ENCODE peak calls at places on chromosomes 11 and 22, in eight cellular contexts. X, V, D, P, O, N, Y and A are unnamed samples.

GRCh38 chr11:45924036-45924915 is 1.8 kb downstream of the LARGE2 start:
- DNase-seq in X (no peak), V (peak), D (peak), P (no peak), O (peak), N (no peak), Y (peak), A (no peak)

GRCh38 chr22:17945851-17946690 is 78.3 kb downstream of the MICAL3 start:
- DNase-seq in X (no peak), V (no peak), D (no peak), P (no peak), O (no peak), N (no peak), Y (no peak), A (no peak)

GRCh38 chr11:64263021-64263946 is 12.0 kb downstream of the PLCB3 start:
- DNase-seq in X (no peak), V (peak), D (no peak), P (no peak), O (peak), N (no peak), Y (no peak), A (peak)

GRCh38 chr11:95363189-95363588 is 132.2 kb upstream of the SESN3 start:
- DNase-seq in X (no peak), V (no peak), D (no peak), P (no peak), O (no peak), N (peak), Y (no peak), A (no peak)

GRCh38 chr11:40445391-40445790 is 1014.1 kb downstream of the LRRC4C start:
- DNase-seq in X (no peak), V (no peak), D (no peak), P (no peak), O (no peak), N (no peak), Y (no peak), A (no peak)

GRCh38 chr22:46389081-46389480 is 53.6 kb downstream of the TRMU start:
- DNase-seq in X (no peak), V (peak), D (no peak), P (no peak), O (no peak), N (no peak), Y (peak), A (peak)

GRCh38 chr11:6995703-6996102 is 24.4 kb downstream of the ZNF214 start:
- DNase-seq in X (no peak), V (no peak), D (no peak), P (no peak), O (no peak), N (no peak), Y (no peak), A (no peak)

GRCh38 chr11:116294630-116295029 is 478.2 kb downstream of the BUD13 start:
- DNase-seq in X (no peak), V (no peak), D (no peak), P (no peak), O (peak), N (no peak), Y (no peak), A (no peak)

GRCh38 chr11:12009617-12010321 is 1.3 kb upstream of the DKK3 start:
- DNase-seq in X (no peak), V (no peak), D (no peak), P (no peak), O (no peak), N (no peak), Y (no peak), A (no peak)

GRCh38 chr22:19810381-19811141 is 44.1 kb downstream of the GNB1L start:
- DNase-seq in X (no peak), V (peak), D (peak), P (peak), O (peak), N (no peak), Y (no peak), A (no peak)

GRCh38 chr11:14015711-14016110 is 53.2 kb downstream of the SPON1 start:
- DNase-seq in X (peak), V (no peak), D (no peak), P (peak), O (peak), N (no peak), Y (no peak), A (no peak)

GRCh38 chr11:469684-470667 is 19.9 kb downstream of the PTDSS2 start:
- DNase-seq in X (peak), V (peak), D (peak), P (peak), O (peak), N (no peak), Y (peak), A (peak)

GRCh38 chr11:80798189-80798588 is 1357.4 kb upstream of the TENM4 start:
- DNase-seq in X (no peak), V (peak), D (no peak), P (no peak), O (no peak), N (no peak), Y (no peak), A (no peak)

GRCh38 chr11:106381895-106382294 is 304.4 kb downstream of the AASDHPPT start:
- DNase-seq in X (peak), V (no peak), D (no peak), P (peak), O (no peak), N (no peak), Y (no peak), A (no peak)

GRCh38 chr11:17813391-17814059 is 78.9 kb downstream of the KCNC1 start:
- DNase-seq in X (peak), V (no peak), D (no peak), P (no peak), O (peak), N (no peak), Y (no peak), A (no peak)

GRCh38 chr11:71198141-71198822 is 54.1 kb downstream of the SHANK2 start:
- DNase-seq in X (no peak), V (peak), D (no peak), P (no peak), O (no peak), N (no peak), Y (peak), A (peak)

GRCh38 chr11:108895579-108896480 is 231.0 kb downstream of the DDX10 start:
- DNase-seq in X (peak), V (no peak), D (no peak), P (peak), O (no peak), N (peak), Y (no peak), A (no peak)

GRCh38 chr22:44543781-44544181 is 45.7 kb upstream of the RTL6 start:
- DNase-seq in X (no peak), V (no peak), D (no peak), P (no peak), O (peak), N (no peak), Y (no peak), A (no peak)

GRCh38 chr11:123973816-123974215 is 3.8 kb downstream of the OR10S1 start:
- DNase-seq in X (peak), V (no peak), D (no peak), P (peak), O (peak), N (no peak), Y (no peak), A (no peak)

GRCh38 chr22:41603873-41604332 is 14.3 kb upstream of the PMM1 start:
- DNase-seq in X (no peak), V (peak), D (no peak), P (no peak), O (no peak), N (peak), Y (no peak), A (no peak)

GRCh38 chr11:1842149-1843097 is 3.6 kb downstream of the TNNI2 start:
- DNase-seq in X (no peak), V (peak), D (no peak), P (no peak), O (no peak), N (no peak), Y (no peak), A (peak)

GRCh38 chr22:23064381-23065068 is 5.8 kb upstream of the GNAZ start:
- DNase-seq in X (no peak), V (peak), D (peak), P (no peak), O (peak), N (no peak), Y (peak), A (peak)

GRCh38 chr11:124800226-124800929 is at the start of gene MSANTD2:
- DNase-seq in X (peak), V (peak), D (peak), P (peak), O (peak), N (peak), Y (peak), A (peak)

GRCh38 chr11:130781906-130782305 is 134.4 kb downstream of the SNX19 start:
- DNase-seq in X (peak), V (no peak), D (no peak), P (no peak), O (no peak), N (no peak), Y (no peak), A (no peak)

GRCh38 chr11:125114518-125114917 is 3.1 kb upstream of the TMEM218 start:
- DNase-seq in X (no peak), V (no peak), D (no peak), P (no peak), O (no peak), N (peak), Y (no peak), A (no peak)

GRCh38 chr22:32625985-32626384 is 151.4 kb downstream of the FBXO7 start:
- DNase-seq in X (no peak), V (no peak), D (no peak), P (no peak), O (no peak), N (no peak), Y (no peak), A (no peak)

GRCh38 chr11:89275966-89276365 is 98.3 kb downstream of the TYR start:
- DNase-seq in X (no peak), V (no peak), D (no peak), P (no peak), O (no peak), N (no peak), Y (no peak), A (no peak)

GRCh38 chr22:43150731-43151206 is 590 bp upstream of the TSPO start:
- DNase-seq in X (no peak), V (peak), D (no peak), P (no peak), O (no peak), N (no peak), Y (peak), A (no peak)

GRCh38 chr11:11403763-11404725 is 51.0 kb upstream of the CSNK2A3 start:
- DNase-seq in X (no peak), V (no peak), D (no peak), P (no peak), O (peak), N (no peak), Y (peak), A (no peak)

GRCh38 chr11:108597736-108598355 is 4.3 kb upstream of the EXPH5 start:
- DNase-seq in X (no peak), V (no peak), D (no peak), P (no peak), O (no peak), N (no peak), Y (no peak), A (no peak)

GRCh38 chr11:130490682-130491449 is 42.4 kb downstream of the ADAMTS15 start:
- DNase-seq in X (no peak), V (no peak), D (no peak), P (no peak), O (no peak), N (no peak), Y (no peak), A (no peak)

GRCh38 chr11:18457435-18457834 is 1.8 kb downstream of the LDHAL6A start:
- DNase-seq in X (peak), V (no peak), D (no peak), P (peak), O (no peak), N (no peak), Y (no peak), A (no peak)

GRCh38 chr11:110447897-110448522 is 18.3 kb downstream of the FDX1 start:
- DNase-seq in X (no peak), V (no peak), D (no peak), P (no peak), O (peak), N (no peak), Y (no peak), A (no peak)

GRCh38 chr11:57761301-57762234 is at the start of gene CTNND1:
- DNase-seq in X (peak), V (peak), D (peak), P (peak), O (peak), N (peak), Y (peak), A (no peak)

GRCh38 chr11:72443016-72443415 is 8.7 kb upstream of the CLPB start:
- DNase-seq in X (no peak), V (no peak), D (no peak), P (no peak), O (no peak), N (no peak), Y (no peak), A (no peak)

GRCh38 chr11:102309621-102310541 is 7.4 kb upstream of the BIRC3 start:
- DNase-seq in X (no peak), V (no peak), D (no peak), P (no peak), O (no peak), N (peak), Y (no peak), A (no peak)

GRCh38 chr22:49930596-49931412 is 12.4 kb downstream of the CRELD2 start:
- DNase-seq in X (no peak), V (peak), D (peak), P (peak), O (peak), N (peak), Y (peak), A (no peak)

GRCh38 chr11:108912587-108912986 is 247.7 kb downstream of the DDX10 start:
- DNase-seq in X (no peak), V (no peak), D (no peak), P (no peak), O (no peak), N (no peak), Y (no peak), A (no peak)